ENCODE peak calls at places on chromosomes 5 and 9, in seven cellular contexts. C, F, D, L, E, W and V are unnamed samples.

GRCh38 chr5:124923131-124923530 is 176.7 kb upstream of the ZNF608 start:
- DNase-seq in D (peak; percentile 38), W (no peak), E (no peak), C (no peak), L (no peak), F (peak; percentile 24), V (no peak)

GRCh38 chr5:170483701-170484458 is 19.9 kb upstream of the KCNIP1 start:
- DNase-seq in D (no peak), E (no peak), W (peak; percentile 21), L (no peak), C (no peak), F (no peak), V (no peak)

GRCh38 chr5:139078345-139078744 is 119.8 kb downstream of the SIL1 start:
- DNase-seq in L (no peak), W (no peak), F (no peak), C (no peak), E (no peak), D (no peak), V (no peak)

GRCh38 chr5:91956738-91957137 is 573.6 kb upstream of the ARRDC3 start:
- DNase-seq in E (no peak), L (no peak), D (no peak), C (no peak), W (no peak), F (no peak), V (no peak)

GRCh38 chr9:104912606-104913005 is 15.3 kb downstream of the ABCA1 start:
- DNase-seq in C (no peak), L (no peak), E (no peak), D (no peak), F (no peak), W (no peak), V (no peak)

GRCh38 chr5:607541-608285 is 4.4 kb upstream of the CEP72 start:
- DNase-seq in E (no peak), F (no peak), C (no peak), W (no peak), L (peak; percentile 18), D (peak; percentile 67), V (no peak)

GRCh38 chr9:100058699-100059579 is 39.9 kb downstream of the ERP44 start:
- DNase-seq in F (no peak), W (no peak), D (peak; percentile 93), C (no peak), L (no peak), E (no peak), V (no peak)

GRCh38 chr9:113409883-113410206 is 630 bp downstream of the POLE3 start:
- DNase-seq in L (no peak), E (no peak), C (no peak), D (no peak), W (no peak), F (no peak), V (no peak)

GRCh38 chr5:123094227-123094918 is 5.3 kb downstream of the PRDM6 start:
- DNase-seq in W (no peak), E (no peak), L (no peak), D (no peak), F (peak; percentile 38), C (no peak), V (no peak)

DNA sequence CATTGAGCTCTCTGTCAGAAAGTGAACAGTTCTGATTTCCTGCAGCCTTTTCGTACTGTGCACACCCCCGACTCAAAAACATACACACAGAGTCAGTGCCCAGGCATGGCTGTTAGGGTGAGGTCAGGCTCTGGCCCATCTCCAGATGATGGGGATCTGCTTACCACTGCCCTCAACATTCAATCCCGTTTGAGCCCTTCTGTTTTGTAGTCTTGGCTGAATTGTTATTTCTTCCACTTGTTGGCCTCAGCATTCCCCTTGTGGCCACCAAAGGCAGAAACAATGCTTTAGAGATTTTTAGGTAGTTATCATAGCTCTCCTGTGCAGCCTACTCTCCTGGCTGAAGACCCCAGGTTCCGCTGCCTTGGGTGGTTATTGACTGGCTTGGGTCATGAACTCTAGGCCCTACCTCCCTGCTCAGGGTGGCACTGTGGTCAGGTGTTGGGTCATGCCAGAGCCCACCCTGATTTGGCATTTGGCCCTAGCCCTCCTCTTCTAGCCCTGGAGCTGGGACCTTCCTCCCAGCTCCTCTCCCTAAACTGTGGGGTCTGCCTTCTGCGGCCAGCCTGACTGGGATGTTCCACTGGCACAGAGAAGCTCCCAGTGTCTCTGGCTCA is 7.8 kb upstream of the MYOZ3 start:
- DNase-seq in E (no peak), C (no peak), D (no peak), F (peak; percentile 72), L (no peak), W (peak; percentile 19), V (no peak)
- TF ChIP-seq CTCF in E (no peak), C (no peak), D (no peak), F (peak; percentile 48), L (no peak), W (peak; percentile 40), V (peak; percentile 7)

DNA sequence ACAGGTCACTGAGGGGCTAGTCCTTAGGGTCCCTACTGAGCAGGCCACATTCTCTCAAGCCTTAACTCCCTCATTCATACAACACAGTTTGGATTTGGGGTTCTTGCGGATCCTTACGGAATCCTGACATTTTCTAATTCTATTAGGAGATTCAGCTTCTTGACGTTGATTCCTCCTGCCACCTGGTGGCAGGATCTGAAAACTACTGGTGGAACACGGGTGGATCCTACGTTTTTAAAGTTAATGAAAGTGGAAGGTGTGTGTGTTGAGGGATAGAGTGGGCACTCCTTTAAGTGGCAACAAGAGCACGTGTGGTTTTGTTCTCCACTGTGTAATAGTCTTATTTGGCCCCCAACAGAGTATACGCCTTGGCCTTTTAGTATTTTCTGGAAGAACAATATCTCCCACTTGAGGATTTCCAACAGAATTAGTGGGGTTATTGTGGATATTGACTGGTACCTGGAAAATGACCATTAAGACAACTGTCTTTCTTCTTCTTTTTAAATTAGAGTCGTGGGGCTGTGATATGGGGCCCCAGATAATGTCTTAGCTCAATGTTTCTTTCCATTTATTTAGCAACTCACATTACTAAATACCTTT is 25.2 kb downstream of the SLC28A3 start:
- DNase-seq in W (peak; percentile 76), F (peak; percentile 71), C (peak; percentile 71), D (peak; percentile 40), E (peak; percentile 14), L (peak; percentile 47), V (peak; percentile 22)
- TF ChIP-seq CTCF in W (peak; percentile 75), F (peak; percentile 80), C (peak; percentile 92), D (peak; percentile 81), E (peak; percentile 76), L (peak; percentile 78), V (peak; percentile 90)

GRCh38 chr5:146205499-146206202 is 2.2 kb downstream of the RBM27 start:
- DNase-seq in E (no peak), F (no peak), W (no peak), C (no peak), D (no peak), L (no peak), V (no peak)

GRCh38 chr5:146213210-146213838 is 9.9 kb downstream of the RBM27 start:
- DNase-seq in E (no peak), D (peak; percentile 17), F (peak; percentile 4), L (no peak), W (no peak), C (no peak), V (no peak)

GRCh38 chr5:146203872-146204192 is 427 bp downstream of the RBM27 start:
- DNase-seq in C (no peak), F (no peak), L (no peak), W (no peak), D (no peak), E (no peak), V (no peak)

GRCh38 chr5:146206257-146206656 is 2.9 kb downstream of the RBM27 start:
- DNase-seq in D (no peak), C (no peak), F (no peak), E (no peak), L (no peak), W (no peak), V (no peak)

GRCh38 chr5:146208916-146209522 is 5.6 kb downstream of the RBM27 start:
- DNase-seq in E (no peak), W (peak; percentile 78), C (no peak), F (peak; percentile 6), L (no peak), D (peak; percentile 13), V (no peak)
- TF ChIP-seq CTCF in E (no peak), W (peak; percentile 44), C (peak; percentile 48), F (no peak), L (no peak), D (peak; percentile 51), V (no peak)

GRCh38 chr5:172762214-172763119 is 8.5 kb downstream of the DUSP1 start:
- DNase-seq in L (no peak), C (no peak), W (no peak), E (no peak), D (no peak), F (no peak), V (no peak)
- TF ChIP-seq CTCF in L (no peak), C (no peak), W (no peak), E (no peak), D (no peak), F (no peak), V (no peak)

GRCh38 chr5:152271420-152271819 is 133.7 kb downstream of the NMUR2 start:
- DNase-seq in E (no peak), W (peak; percentile 87), F (no peak), L (no peak), C (peak; percentile 24), D (peak; percentile 11), V (no peak)
- TF ChIP-seq CTCF in E (peak; percentile 52), W (peak; percentile 95), F (peak; percentile 7), L (peak; percentile 60), C (no peak), D (peak; percentile 44), V (peak; percentile 53)

DNA sequence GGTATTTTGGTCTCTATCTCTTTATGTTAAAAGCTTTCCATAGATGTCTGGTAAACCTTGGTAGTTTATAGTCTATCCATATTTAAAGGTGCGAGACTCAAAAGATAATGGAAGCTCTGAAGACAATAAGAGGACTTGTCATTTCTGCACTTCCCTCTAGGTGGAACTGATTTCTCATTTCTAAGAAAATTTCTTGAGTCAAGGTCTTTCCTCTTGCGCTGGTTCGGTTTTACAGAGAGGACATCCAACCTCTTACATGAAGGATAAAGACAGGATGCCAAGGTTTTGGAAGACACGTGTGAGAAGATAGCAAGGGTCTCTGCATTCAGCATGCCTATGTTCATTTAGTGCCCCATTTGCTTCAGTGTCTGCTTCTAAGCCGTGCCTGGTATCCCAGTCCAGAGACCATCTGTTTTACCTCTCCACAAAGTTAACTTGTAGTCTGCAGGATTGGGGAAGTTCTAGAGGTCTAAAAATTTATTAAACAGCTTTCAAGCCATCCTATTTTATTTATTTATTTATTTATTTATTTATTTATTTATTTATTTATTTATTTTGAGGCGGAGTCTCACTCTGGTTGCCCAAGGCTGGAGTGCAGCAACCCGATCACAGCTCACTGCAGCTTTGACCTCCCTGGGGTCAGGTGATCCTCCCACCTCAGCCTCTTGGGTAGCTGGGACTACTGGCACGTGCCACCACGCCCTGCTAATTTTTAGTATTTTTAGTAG is 41.6 kb downstream of the KIAA1191 start:
- DNase-seq in C (no peak), F (peak; percentile 6), E (no peak), W (peak; percentile 34), D (peak; percentile 5), L (no peak), V (no peak)
- TF ChIP-seq CTCF in C (no peak), F (no peak), E (peak; percentile 13), W (peak; percentile 44), D (peak; percentile 62), L (no peak), V (peak; percentile 28)